ENCODE peak calls at places on chromosomes 1 and 21, in six cellular contexts. O is endothelial cell, M is ovary, R is GM04504, F is GM12865, X is adrenal gland. L is an unnamed sample.

GRCh38 chr1:212908971-212909370 is 41.4 kb upstream of the VASH2 start:
- DNase-seq in M (no peak), F (no peak), X (no peak), R (no peak), O (no peak), L (no peak)

GRCh38 chr1:67573481-67573880 is 111.5 kb upstream of the GADD45A start:
- DNase-seq in X (no peak), F (no peak), R (no peak), M (no peak), O (no peak), L (no peak)

GRCh38 chr1:229229137-229229720 is 41.7 kb upstream of the RAB4A start:
- DNase-seq in R (no peak), X (no peak), M (no peak), O (peak; percentile 21), F (no peak), L (no peak)

GRCh38 chr1:245997471-245998258 is 509.4 kb downstream of the SMYD3 start:
- DNase-seq in R (no peak), M (no peak), X (peak; percentile 48), F (no peak), O (no peak), L (no peak)

GRCh38 chr21:43598416-43599120 is 60.7 kb downstream of the HSF2BP start:
- DNase-seq in R (no peak), O (no peak), F (no peak), M (no peak), X (no peak), L (no peak)

GRCh38 chr1:156077430-156077760 is 4.9 kb downstream of the MEX3A start:
- DNase-seq in F (no peak), O (no peak), X (no peak), M (no peak), R (no peak), L (no peak)

GRCh38 chr1:191641420-191642215 is 516.6 kb upstream of the RGS18 start:
- DNase-seq in O (no peak), F (peak; percentile 15), R (no peak), M (no peak), X (peak; percentile 26), L (no peak)

GRCh38 chr1:41626616-41627375 is 142.3 kb upstream of the EDN2 start:
- DNase-seq in O (no peak), R (no peak), X (no peak), F (peak; percentile 33), M (no peak), L (no peak)